ENCODE peak calls at places on chromosome 6, in five cellular contexts. L, T, A, M and W are unnamed samples.

GRCh38 chr6:143556529-143556928 is 45.0 kb upstream of the FUCA2 start:
- DNase-seq in M (no peak), A (no peak), T (no peak), L (no peak), W (no peak)

GRCh38 chr6:129719692-129720091 is 9.7 kb upstream of the ARHGAP18 start:
- DNase-seq in L (no peak), T (no peak), A (no peak), M (no peak), W (no peak)

GRCh38 chr6:88367248-88367647 is 201.1 kb upstream of the CNR1 start:
- DNase-seq in M (no peak), A (no peak), L (no peak), T (no peak), W (peak; percentile 2)

GRCh38 chr6:81808834-81809598 is 56.5 kb upstream of the TENT5A start:
- DNase-seq in T (no peak), M (no peak), A (no peak), L (peak; percentile 29), W (no peak)

GRCh38 chr6:170136541-170137175 is 154.2 kb downstream of the DLL1 start:
- DNase-seq in T (peak; percentile 40), L (no peak), A (no peak), M (no peak), W (no peak)

GRCh38 chr6:52183131-52183530 is 3.0 kb upstream of the IL17A start:
- DNase-seq in A (no peak), M (no peak), L (no peak), T (no peak), W (no peak)

GRCh38 chr6:156816505-156816904 is 39.3 kb downstream of the ARID1B start:
- DNase-seq in A (no peak), M (no peak), L (no peak), T (no peak), W (no peak)

GRCh38 chr6:155936551-155936950 is 480.9 kb upstream of the NOX3 start:
- DNase-seq in M (no peak), L (no peak), A (no peak), T (no peak), W (no peak)